ENCODE peak calls at places on chromosome 3, in four cellular contexts. M is glutamatergic neuron, I is cardiac muscle cell, C is PC-3. T is an unnamed sample.
A peak's percentile ranks its signal among the peaks of the same experiment; 100 is the strongest.

GRCh38 chr3:66441124-66441523 is 59.7 kb downstream of the LRIG1 start:
- DNase-seq in M (no peak), I (peak; percentile 34), C (peak; percentile 34), T (no peak)

GRCh38 chr3:87867001-87867400 is 191.8 kb downstream of the CGGBP1 start:
- DNase-seq in C (no peak), M (no peak), I (peak; percentile 1), T (no peak)

GRCh38 chr3:64530434-64531049 is 157.3 kb downstream of the ADAMTS9 start:
- DNase-seq in I (peak; percentile 68), C (peak; percentile 62), M (peak; percentile 54), T (peak; percentile 70)

GRCh38 chr3:33467786-33468185 is 27.6 kb upstream of the UBP1 start:
- DNase-seq in M (no peak), I (peak; percentile 11), C (no peak), T (no peak)

GRCh38 chr3:126147147-126147931 is 33.0 kb downstream of the ALDH1L1 start:
- DNase-seq in C (no peak), M (no peak), I (no peak), T (peak; percentile 0)

GRCh38 chr3:33146791-33147445 is 33.1 kb downstream of the CRTAP start:
- DNase-seq in I (peak; percentile 52), C (peak; percentile 39), M (no peak), T (no peak)

GRCh38 chr3:53250881-53251605 is 4.8 kb downstream of the TKT start:
- DNase-seq in M (no peak), C (no peak), I (no peak), T (no peak)

GRCh38 chr3:71694358-71694999 is 30.7 kb downstream of the EIF4E3 start:
- DNase-seq in C (peak; percentile 18), M (no peak), I (peak; percentile 79), T (no peak)

GRCh38 chr3:173395073-173395411 is 2.5 kb upstream of the NLGN1 start:
- DNase-seq in C (peak; percentile 52), I (no peak), M (no peak), T (no peak)

GRCh38 chr3:14791343-14791945 is 27.3 kb upstream of the FGD5 start:
- DNase-seq in M (peak; percentile 82), I (peak; percentile 65), C (peak; percentile 68), T (peak; percentile 68)

GRCh38 chr3:186502138-186502941 is 41.8 kb downstream of the CRYGS start:
- DNase-seq in M (no peak), C (no peak), I (peak; percentile 34), T (no peak)

DNA sequence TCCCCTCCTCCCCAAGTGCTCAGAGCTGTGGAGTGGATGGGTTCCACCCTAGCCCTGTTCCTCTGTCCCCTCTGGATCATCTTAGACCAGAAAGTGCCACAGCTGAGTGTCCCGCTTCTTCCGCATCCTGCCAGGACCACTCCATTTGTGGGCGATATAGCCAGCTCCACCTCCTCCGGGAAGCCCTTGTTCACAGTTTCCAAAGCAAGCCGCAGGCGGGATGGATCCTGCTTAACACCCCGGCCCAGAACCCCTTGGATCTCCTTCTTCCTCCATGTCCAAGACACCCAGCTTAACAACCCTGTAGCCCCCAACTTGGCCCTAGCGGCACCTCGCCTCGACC is 490 bp upstream of the ALAS1 start:
- DNase-seq in I (no peak), M (no peak), C (no peak), T (no peak)
- TF ChIP-seq CTCF in I (no peak), M (no peak), C (no peak), T (no peak)

GRCh38 chr3:42120866-42121265 is 29.7 kb downstream of the TRAK1 start:
- DNase-seq in M (no peak), C (peak; percentile 17), I (no peak), T (no peak)
- TF ChIP-seq CTCF in M (no peak), C (no peak), I (no peak), T (no peak)

DNA sequence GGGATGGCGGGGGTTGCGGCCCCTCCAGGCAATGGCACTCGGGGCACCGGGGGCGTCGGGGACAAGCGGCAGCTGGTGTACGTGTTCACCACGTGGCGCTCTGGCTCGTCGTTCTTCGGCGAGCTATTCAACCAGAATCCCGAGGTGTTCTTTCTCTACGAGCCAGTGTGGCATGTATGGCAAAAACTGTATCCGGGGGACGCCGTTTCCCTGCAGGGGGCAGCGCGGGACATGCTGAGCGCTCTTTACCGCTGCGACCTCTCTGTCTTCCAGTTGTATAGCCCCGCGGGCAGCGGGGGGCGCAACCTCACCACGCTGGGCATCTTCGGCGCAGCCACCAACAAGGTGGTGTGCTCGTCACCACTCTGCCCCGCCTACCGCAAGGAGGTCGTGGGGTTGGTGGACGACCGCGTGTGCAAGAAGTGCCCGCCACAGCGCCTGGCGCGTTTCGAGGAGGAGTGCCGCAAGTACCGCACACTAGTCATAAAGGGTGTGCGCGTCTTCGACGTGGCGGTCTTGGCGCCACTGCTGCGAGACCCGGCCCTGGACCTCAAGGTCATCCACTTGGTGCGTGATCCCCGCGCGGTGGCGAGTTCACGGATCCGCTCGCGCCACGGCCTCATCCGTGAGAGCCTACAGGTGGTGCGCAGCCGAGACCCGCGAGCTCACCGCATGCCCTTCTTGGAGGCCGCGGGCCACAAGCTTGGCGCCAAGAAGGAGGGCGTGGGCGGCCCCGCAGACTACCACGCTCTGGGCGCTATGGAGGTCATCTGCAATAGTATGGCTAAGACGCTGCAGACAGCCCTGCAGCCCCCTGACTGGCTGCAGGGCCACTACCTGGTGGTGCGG is 1.9 kb downstream of the CHST2 start:
- DNase-seq in M (peak; percentile 89), C (peak; percentile 44), I (peak; percentile 82), T (peak; percentile 47)
- TF ChIP-seq CTCF in M (peak; percentile 67), C (peak; percentile 56), I (peak; percentile 82), T (peak; percentile 27)

DNA sequence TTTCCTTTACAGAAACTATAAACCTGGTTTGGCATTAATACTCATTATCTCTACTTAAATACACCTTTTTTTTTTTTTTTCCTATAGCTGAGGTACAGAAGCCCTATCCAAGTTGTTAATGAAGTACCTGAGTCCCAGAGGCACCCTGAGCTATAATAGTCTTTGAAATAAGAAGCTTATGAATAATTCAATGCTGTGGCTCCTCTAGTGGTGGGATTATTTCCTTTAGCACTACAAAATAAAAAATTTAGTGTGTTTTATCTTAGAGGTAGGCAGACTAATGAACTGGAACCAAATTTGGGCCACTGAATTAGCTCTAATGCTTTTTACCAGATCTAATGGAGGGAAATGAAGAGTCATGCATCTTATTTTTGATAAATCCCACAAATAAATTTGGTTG is 611.9 kb downstream of the EDEM1 start:
- DNase-seq in M (no peak), I (no peak), C (no peak), T (no peak)
- TF ChIP-seq CTCF in M (no peak), I (no peak), C (peak; percentile 52), T (peak; percentile 46)

GRCh38 chr3:133892546-133893231 is 3.0 kb downstream of the RAB6B start:
- DNase-seq in M (no peak), I (no peak), C (no peak), T (no peak)

GRCh38 chr3:133890037-133890436 is 5.6 kb downstream of the RAB6B start:
- DNase-seq in C (no peak), I (no peak), M (no peak), T (no peak)

GRCh38 chr3:133891662-133892389 is 3.9 kb downstream of the RAB6B start:
- DNase-seq in I (no peak), C (no peak), M (peak; percentile 65), T (no peak)

GRCh38 chr3:133888739-133889340 is 6.8 kb downstream of the RAB6B start:
- DNase-seq in M (no peak), C (no peak), I (no peak), T (no peak)

GRCh38 chr3:133890972-133891644 is 4.6 kb downstream of the RAB6B start:
- DNase-seq in M (no peak), I (no peak), C (no peak), T (no peak)
- TF ChIP-seq CTCF in M (no peak), I (no peak), C (no peak), T (no peak)

DNA sequence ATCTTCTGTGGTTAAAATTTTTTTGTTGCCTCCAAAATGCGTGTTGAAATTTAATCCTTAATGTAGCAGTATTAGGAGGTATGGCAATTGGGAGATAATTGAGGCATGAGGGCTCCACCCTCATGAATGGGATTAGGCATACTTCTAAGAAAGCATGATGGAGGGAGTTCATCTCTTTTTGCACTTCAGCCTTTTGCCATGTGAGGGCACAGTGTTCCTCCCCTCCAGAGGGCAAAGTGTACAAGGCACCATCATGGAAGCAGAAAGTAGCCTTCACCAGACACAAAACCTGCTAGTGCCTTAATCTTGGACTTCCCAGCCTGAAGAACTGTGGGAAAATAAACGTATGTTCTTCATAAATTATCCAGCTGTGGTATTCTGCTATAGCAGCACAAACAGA is 429.5 kb downstream of the ZIC1 start:
- DNase-seq in I (peak; percentile 44), C (peak; percentile 18), M (no peak), T (no peak)
- TF ChIP-seq CTCF in I (peak; percentile 44), C (peak; percentile 39), M (no peak), T (no peak)

GRCh38 chr3:184335661-184336483 is 1.5 kb upstream of the FAM131A start:
- DNase-seq in M (peak; percentile 93), C (peak; percentile 75), I (peak; percentile 84), T (peak; percentile 82)
- TF ChIP-seq CTCF in M (no peak), C (no peak), I (no peak), T (no peak)